ENCODE peak calls at places on chromosome 17, in six cellular contexts. One of them, this sample, is unnamed.

GRCh38 chr17:45311762-45312476 is 4.9 kb downstream of the MAP3K14 start:
- DNase-seq in IMR-90: peak; percentile 63
- DNase-seq in GM23248: peak; percentile 67
- DNase-seq in SJSA1: no peak
- DNase-seq in left lung: peak; percentile 83
- DNase-seq in CD8-positive, alpha-beta memory T cell: peak; percentile 61
- DNase-seq in this sample: peak; percentile 62

GRCh38 chr17:67474081-67474661 is 97.1 kb downstream of the PITPNC1 start:
- DNase-seq in GM23248: peak; percentile 88
- DNase-seq in SJSA1: peak; percentile 28
- DNase-seq in CD8-positive, alpha-beta memory T cell: no peak
- DNase-seq in IMR-90: peak; percentile 39
- DNase-seq in left lung: no peak
- DNase-seq in this sample: no peak

GRCh38 chr17:9406046-9406631 is 169.5 kb downstream of the STX8 start:
- DNase-seq in CD8-positive, alpha-beta memory T cell: no peak
- DNase-seq in left lung: no peak
- DNase-seq in GM23248: peak; percentile 37
- DNase-seq in IMR-90: peak; percentile 49
- DNase-seq in SJSA1: peak; percentile 31
- DNase-seq in this sample: no peak

GRCh38 chr17:30376621-30377452 is 1.9 kb upstream of the CPD start:
- DNase-seq in IMR-90: peak; percentile 87
- DNase-seq in SJSA1: peak; percentile 51
- DNase-seq in GM23248: peak; percentile 82
- DNase-seq in left lung: no peak
- DNase-seq in CD8-positive, alpha-beta memory T cell: no peak
- DNase-seq in this sample: no peak

GRCh38 chr17:50535407-50535806 is 2.9 kb downstream of the EPN3 start:
- DNase-seq in CD8-positive, alpha-beta memory T cell: no peak
- DNase-seq in IMR-90: no peak
- DNase-seq in SJSA1: no peak
- DNase-seq in left lung: no peak
- DNase-seq in GM23248: no peak
- DNase-seq in this sample: no peak

GRCh38 chr17:81867123-81867951 is 3.8 kb downstream of the ARHGDIA start:
- DNase-seq in left lung: no peak
- DNase-seq in CD8-positive, alpha-beta memory T cell: peak; percentile 24
- DNase-seq in SJSA1: peak; percentile 46
- DNase-seq in GM23248: peak; percentile 70
- DNase-seq in IMR-90: peak; percentile 52
- DNase-seq in this sample: peak; percentile 58

GRCh38 chr17:20920813-20921199 is 122.0 kb downstream of the USP22 start:
- DNase-seq in left lung: no peak
- DNase-seq in CD8-positive, alpha-beta memory T cell: no peak
- DNase-seq in IMR-90: peak; percentile 53
- DNase-seq in SJSA1: peak; percentile 52
- DNase-seq in GM23248: peak; percentile 53
- DNase-seq in this sample: no peak

GRCh38 chr17:16478693-16479092 is 13.3 kb downstream of the LRRC75A start:
- DNase-seq in GM23248: peak; percentile 58
- DNase-seq in left lung: no peak
- DNase-seq in IMR-90: no peak
- DNase-seq in CD8-positive, alpha-beta memory T cell: no peak
- DNase-seq in SJSA1: no peak
- DNase-seq in this sample: no peak

GRCh38 chr17:5115673-5116651 is at the start of gene USP6:
- DNase-seq in left lung: no peak
- DNase-seq in SJSA1: no peak
- DNase-seq in IMR-90: no peak
- DNase-seq in CD8-positive, alpha-beta memory T cell: no peak
- DNase-seq in GM23248: peak; percentile 13
- DNase-seq in this sample: peak; percentile 77

GRCh38 chr17:77735341-77736206 is 222.9 kb upstream of the TNRC6C start:
- DNase-seq in left lung: peak; percentile 79
- DNase-seq in SJSA1: no peak
- DNase-seq in CD8-positive, alpha-beta memory T cell: no peak
- DNase-seq in GM23248: peak; percentile 24
- DNase-seq in IMR-90: no peak
- DNase-seq in this sample: peak; percentile 32

GRCh38 chr17:17213775-17214174 is 7.6 kb upstream of the PLD6 start:
- DNase-seq in IMR-90: no peak
- DNase-seq in left lung: no peak
- DNase-seq in CD8-positive, alpha-beta memory T cell: no peak
- DNase-seq in GM23248: no peak
- DNase-seq in SJSA1: no peak
- DNase-seq in this sample: no peak

GRCh38 chr17:31308372-31308905 is 5.4 kb downstream of the EVI2B start:
- DNase-seq in left lung: no peak
- DNase-seq in IMR-90: no peak
- DNase-seq in GM23248: no peak
- DNase-seq in SJSA1: no peak
- DNase-seq in CD8-positive, alpha-beta memory T cell: no peak
- DNase-seq in this sample: no peak

GRCh38 chr17:1203111-1203966 is 23.6 kb upstream of the ABR start:
- DNase-seq in IMR-90: peak; percentile 51
- DNase-seq in SJSA1: peak; percentile 42
- DNase-seq in CD8-positive, alpha-beta memory T cell: peak; percentile 33
- DNase-seq in GM23248: peak; percentile 92
- DNase-seq in left lung: peak; percentile 81
- DNase-seq in this sample: peak; percentile 80

GRCh38 chr17:70535986-70536385 is 366.7 kb downstream of the KCNJ2 start:
- DNase-seq in SJSA1: no peak
- DNase-seq in left lung: no peak
- DNase-seq in IMR-90: no peak
- DNase-seq in GM23248: no peak
- DNase-seq in CD8-positive, alpha-beta memory T cell: no peak
- DNase-seq in this sample: no peak

GRCh38 chr17:69597898-69598692 is 183.6 kb downstream of the MAP2K6 start:
- DNase-seq in SJSA1: peak; percentile 42
- DNase-seq in left lung: no peak
- DNase-seq in IMR-90: peak; percentile 85
- DNase-seq in GM23248: peak; percentile 81
- DNase-seq in CD8-positive, alpha-beta memory T cell: no peak
- DNase-seq in this sample: no peak

GRCh38 chr17:65533855-65534457 is 27.5 kb downstream of the AXIN2 start:
- DNase-seq in CD8-positive, alpha-beta memory T cell: no peak
- DNase-seq in IMR-90: no peak
- DNase-seq in SJSA1: no peak
- DNase-seq in GM23248: no peak
- DNase-seq in left lung: no peak
- DNase-seq in this sample: no peak

GRCh38 chr17:28384281-28385036 is 13.0 kb downstream of the SARM1 start:
- DNase-seq in GM23248: peak; percentile 67
- DNase-seq in SJSA1: no peak
- DNase-seq in left lung: peak; percentile 83
- DNase-seq in IMR-90: no peak
- DNase-seq in CD8-positive, alpha-beta memory T cell: peak; percentile 45
- DNase-seq in this sample: peak; percentile 51

GRCh38 chr17:21167303-21167702 is 40.5 kb downstream of the DHRS7B start:
- DNase-seq in GM23248: peak; percentile 86
- DNase-seq in left lung: no peak
- DNase-seq in SJSA1: no peak
- DNase-seq in CD8-positive, alpha-beta memory T cell: no peak
- DNase-seq in IMR-90: peak; percentile 5
- DNase-seq in this sample: no peak

GRCh38 chr17:73474370-73474988 is 162.7 kb upstream of the CDC42EP4 start:
- DNase-seq in SJSA1: no peak
- DNase-seq in left lung: peak; percentile 65
- DNase-seq in CD8-positive, alpha-beta memory T cell: no peak
- DNase-seq in IMR-90: peak; percentile 39
- DNase-seq in GM23248: peak; percentile 74
- DNase-seq in this sample: peak; percentile 92

GRCh38 chr17:69175262-69175811 is 33.6 kb upstream of the ABCA6 start:
- DNase-seq in CD8-positive, alpha-beta memory T cell: no peak
- DNase-seq in IMR-90: no peak
- DNase-seq in SJSA1: no peak
- DNase-seq in left lung: no peak
- DNase-seq in GM23248: no peak
- DNase-seq in this sample: no peak

GRCh38 chr17:44112284-44113280 is 10.9 kb downstream of the HDAC5 start:
- DNase-seq in left lung: no peak
- DNase-seq in IMR-90: no peak
- DNase-seq in SJSA1: no peak
- DNase-seq in GM23248: no peak
- DNase-seq in CD8-positive, alpha-beta memory T cell: no peak
- DNase-seq in this sample: peak; percentile 35

GRCh38 chr17:28346199-28346580 is 10.6 kb downstream of the TNFAIP1 start:
- DNase-seq in IMR-90: no peak
- DNase-seq in CD8-positive, alpha-beta memory T cell: no peak
- DNase-seq in SJSA1: no peak
- DNase-seq in left lung: no peak
- DNase-seq in GM23248: no peak
- DNase-seq in this sample: no peak

GRCh38 chr17:16313159-16314090 is 39.8 kb downstream of the CENPV start:
- DNase-seq in GM23248: no peak
- DNase-seq in left lung: no peak
- DNase-seq in IMR-90: peak; percentile 88
- DNase-seq in SJSA1: peak; percentile 6
- DNase-seq in CD8-positive, alpha-beta memory T cell: no peak
- DNase-seq in this sample: no peak

GRCh38 chr17:43905400-43905984 is 1.8 kb downstream of the MPP2 start:
- DNase-seq in SJSA1: no peak
- DNase-seq in GM23248: no peak
- DNase-seq in left lung: no peak
- DNase-seq in CD8-positive, alpha-beta memory T cell: no peak
- DNase-seq in IMR-90: no peak
- DNase-seq in this sample: no peak

GRCh38 chr17:13359774-13360173 is 242.0 kb downstream of the HS3ST3A1 start:
- DNase-seq in SJSA1: no peak
- DNase-seq in GM23248: no peak
- DNase-seq in left lung: no peak
- DNase-seq in IMR-90: no peak
- DNase-seq in CD8-positive, alpha-beta memory T cell: no peak
- DNase-seq in this sample: no peak

DNA sequence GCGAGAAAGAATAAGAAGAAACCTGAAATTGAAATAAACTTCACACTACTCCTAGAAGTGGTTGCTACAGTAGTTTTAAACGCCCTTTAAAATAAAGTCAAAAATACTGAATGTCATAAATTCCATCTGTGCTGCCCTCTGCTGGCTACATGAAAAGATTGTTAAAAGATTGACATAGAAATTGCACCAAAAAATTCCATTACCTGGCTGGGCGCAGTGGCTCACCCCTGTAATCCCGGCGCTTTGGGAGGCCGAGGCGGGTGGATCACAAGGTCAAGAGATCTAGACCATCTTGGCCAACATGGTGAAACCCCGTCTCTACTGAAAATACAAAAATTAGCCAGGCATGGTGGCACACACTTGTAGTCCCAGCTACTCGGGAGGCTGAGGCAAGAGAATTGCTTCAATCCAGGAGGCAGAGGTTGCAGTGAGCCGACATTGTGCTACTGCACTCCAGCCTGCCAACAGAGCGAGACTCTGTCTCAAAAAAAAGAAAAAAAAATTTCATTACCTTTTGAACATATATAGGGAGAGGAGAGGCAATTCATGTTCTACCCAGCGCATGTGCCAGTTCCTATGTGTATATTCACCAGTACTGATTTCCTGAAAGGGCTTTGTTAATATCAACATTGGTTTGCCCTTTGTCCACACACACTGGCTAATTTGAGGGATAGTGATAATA is 36.5 kb downstream of the CYTH1 start:
- DNase-seq in SJSA1: peak; percentile 42
- DNase-seq in GM23248: peak; percentile 67
- DNase-seq in CD8-positive, alpha-beta memory T cell: peak; percentile 40
- DNase-seq in left lung: no peak
- DNase-seq in IMR-90: peak; percentile 49
- DNase-seq in this sample: no peak
- H3K4me1 ChIP-seq in SJSA1: peaks cover 7% of the 10 kb centered on the region
- H3K4me1 ChIP-seq in GM23248: peaks cover 29% of the 10 kb centered on the region
- H3K4me1 ChIP-seq in CD8-positive, alpha-beta memory T cell: peaks cover 97% of the 10 kb centered on the region
- H3K4me1 ChIP-seq in left lung: peaks cover 28% of the 10 kb centered on the region
- H3K4me1 ChIP-seq in IMR-90: peaks cover 9% of the 10 kb centered on the region
- H3K4me1 ChIP-seq in this sample: no peaks in the 10 kb centered on the region

GRCh38 chr17:76019830-76020467 is 7.2 kb downstream of the EVPL start:
- DNase-seq in SJSA1: no peak
- DNase-seq in GM23248: no peak
- DNase-seq in CD8-positive, alpha-beta memory T cell: no peak
- DNase-seq in left lung: no peak
- DNase-seq in IMR-90: no peak
- DNase-seq in this sample: no peak
- H3K36me3 ChIP-seq in SJSA1: no peaks in the 10 kb centered on the region
- H3K36me3 ChIP-seq in GM23248: no peaks in the 10 kb centered on the region
- H3K36me3 ChIP-seq in CD8-positive, alpha-beta memory T cell: no peaks in the 10 kb centered on the region
- H3K36me3 ChIP-seq in left lung: peaks cover 26% of the 10 kb centered on the region
- H3K36me3 ChIP-seq in IMR-90: no peaks in the 10 kb centered on the region
- H3K36me3 ChIP-seq in this sample: no peaks in the 10 kb centered on the region

DNA sequence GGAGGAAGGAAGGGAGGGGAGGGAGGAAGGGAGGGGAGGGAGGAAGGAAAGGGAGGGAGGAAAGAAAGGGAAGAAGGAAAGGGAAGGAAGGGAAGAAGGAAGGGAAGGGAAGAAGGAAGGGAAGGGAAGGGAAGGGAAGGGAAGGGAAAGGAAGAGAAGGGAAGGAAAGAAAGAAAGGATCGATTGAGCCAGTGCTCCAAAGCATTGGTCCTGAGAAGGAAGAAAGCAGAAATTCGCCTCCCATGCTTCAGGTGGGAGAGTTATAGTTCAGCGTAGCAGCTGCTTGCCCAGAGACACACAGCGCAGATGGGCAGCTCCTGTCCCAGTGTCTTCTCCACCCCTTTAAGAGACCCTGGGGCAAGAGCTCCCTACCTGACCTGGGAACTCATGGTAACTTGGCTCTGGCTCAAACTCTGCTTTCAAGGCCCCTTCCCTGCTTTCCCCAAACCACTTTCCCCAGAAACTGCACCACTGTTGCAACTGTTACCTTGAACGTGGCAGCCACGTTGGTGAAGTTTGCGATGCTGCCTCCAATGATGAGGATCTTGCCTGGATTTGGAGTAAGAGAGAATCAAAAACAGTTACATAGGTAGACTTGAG is 14.4 kb downstream of the ACLY start:
- DNase-seq in CD8-positive, alpha-beta memory T cell: no peak
- DNase-seq in left lung: no peak
- DNase-seq in GM23248: no peak
- DNase-seq in SJSA1: no peak
- DNase-seq in IMR-90: no peak
- DNase-seq in this sample: no peak
- H3K4me1 ChIP-seq in CD8-positive, alpha-beta memory T cell: no peaks in the 10 kb centered on the region
- H3K4me1 ChIP-seq in left lung: no peaks in the 10 kb centered on the region
- H3K4me1 ChIP-seq in GM23248: peaks cover 23% of the 10 kb centered on the region
- H3K4me1 ChIP-seq in SJSA1: peaks cover 14% of the 10 kb centered on the region
- H3K4me1 ChIP-seq in IMR-90: peaks cover 21% of the 10 kb centered on the region
- H3K4me1 ChIP-seq in this sample: no peaks in the 10 kb centered on the region

DNA sequence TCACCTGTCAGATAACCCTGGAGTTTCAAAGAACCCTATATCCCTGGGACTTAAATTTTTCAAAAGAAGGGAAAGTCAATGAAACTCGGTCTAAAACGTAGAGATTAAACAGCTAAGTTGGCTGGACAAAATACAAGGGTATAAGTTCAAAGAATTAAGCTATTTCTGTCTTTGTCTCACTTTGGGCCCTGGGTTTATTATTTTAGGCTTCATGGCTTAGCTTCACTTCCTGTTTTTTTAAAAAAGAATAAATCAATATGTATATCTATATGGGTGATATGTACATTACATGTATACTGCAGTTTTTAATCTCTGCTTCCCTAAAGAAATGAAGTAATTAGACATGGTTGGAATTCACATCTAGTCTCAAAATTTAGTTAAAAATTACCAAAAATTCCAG is 132.3 kb downstream of the TRIM37 start:
- DNase-seq in GM23248: no peak
- DNase-seq in SJSA1: no peak
- DNase-seq in IMR-90: no peak
- DNase-seq in left lung: no peak
- DNase-seq in CD8-positive, alpha-beta memory T cell: no peak
- DNase-seq in this sample: no peak
- H3K36me3 ChIP-seq in GM23248: no peaks in the 10 kb centered on the region
- H3K36me3 ChIP-seq in SJSA1: no peaks in the 10 kb centered on the region
- H3K36me3 ChIP-seq in IMR-90: no peaks in the 10 kb centered on the region
- H3K36me3 ChIP-seq in left lung: no peaks in the 10 kb centered on the region
- H3K36me3 ChIP-seq in CD8-positive, alpha-beta memory T cell: no peaks in the 10 kb centered on the region
- H3K36me3 ChIP-seq in this sample: no peaks in the 10 kb centered on the region

GRCh38 chr17:41734139-41734948 is at the start of gene HAP1:
- DNase-seq in left lung: no peak
- DNase-seq in GM23248: peak; percentile 40
- DNase-seq in CD8-positive, alpha-beta memory T cell: no peak
- DNase-seq in IMR-90: peak; percentile 8
- DNase-seq in SJSA1: no peak
- DNase-seq in this sample: peak; percentile 65
- H3K4me1 ChIP-seq in left lung: peaks cover 14% of the 10 kb centered on the region
- H3K4me1 ChIP-seq in GM23248: no peaks in the 10 kb centered on the region
- H3K4me1 ChIP-seq in CD8-positive, alpha-beta memory T cell: no peaks in the 10 kb centered on the region
- H3K4me1 ChIP-seq in IMR-90: peaks cover under 1% of the 10 kb centered on the region
- H3K4me1 ChIP-seq in SJSA1: peaks cover 11% of the 10 kb centered on the region
- H3K4me1 ChIP-seq in this sample: peaks cover 16% of the 10 kb centered on the region